ENCODE peak calls at places on chromosomes 16 and 17, in six cellular contexts. One of them, this sample, is unnamed.

GRCh38 chr16:11049396-11050059 is 105.2 kb downstream of the CLEC16A start:
- DNase-seq in A172: peak; percentile 59
- DNase-seq in CD8-positive, alpha-beta T cell: no peak
- DNase-seq in OCI-LY7: no peak
- DNase-seq in stimulated activated CD8-positive, alpha-beta memory T cell treated with anti-CD3 and anti-CD28 coated beads, Interleukin-2, amount 100 ng/mL, for 1 hour: no peak
- DNase-seq in GM23248: no peak
- DNase-seq in this sample: no peak

GRCh38 chr17:50365165-50365564 is 7.8 kb downstream of the MRPL27 start:
- DNase-seq in A172: no peak
- DNase-seq in CD8-positive, alpha-beta T cell: no peak
- DNase-seq in OCI-LY7: no peak
- DNase-seq in stimulated activated CD8-positive, alpha-beta memory T cell treated with anti-CD3 and anti-CD28 coated beads, Interleukin-2, amount 100 ng/mL, for 1 hour: no peak
- DNase-seq in GM23248: no peak
- DNase-seq in this sample: no peak

GRCh38 chr17:71919181-71919580 is 201.6 kb upstream of the SOX9 start:
- DNase-seq in A172: no peak
- DNase-seq in CD8-positive, alpha-beta T cell: no peak
- DNase-seq in OCI-LY7: no peak
- DNase-seq in stimulated activated CD8-positive, alpha-beta memory T cell treated with anti-CD3 and anti-CD28 coated beads, Interleukin-2, amount 100 ng/mL, for 1 hour: no peak
- DNase-seq in GM23248: no peak
- DNase-seq in this sample: no peak

GRCh38 chr17:80871341-80871740 is 120.3 kb upstream of the CHMP6 start:
- DNase-seq in A172: no peak
- DNase-seq in CD8-positive, alpha-beta T cell: no peak
- DNase-seq in OCI-LY7: no peak
- DNase-seq in stimulated activated CD8-positive, alpha-beta memory T cell treated with anti-CD3 and anti-CD28 coated beads, Interleukin-2, amount 100 ng/mL, for 1 hour: no peak
- DNase-seq in GM23248: no peak
- DNase-seq in this sample: no peak

GRCh38 chr16:60031751-60032150 is 1297.6 kb upstream of the GOT2 start:
- DNase-seq in A172: peak; percentile 7
- DNase-seq in CD8-positive, alpha-beta T cell: no peak
- DNase-seq in OCI-LY7: no peak
- DNase-seq in stimulated activated CD8-positive, alpha-beta memory T cell treated with anti-CD3 and anti-CD28 coated beads, Interleukin-2, amount 100 ng/mL, for 1 hour: no peak
- DNase-seq in GM23248: no peak
- DNase-seq in this sample: no peak

GRCh38 chr16:11128211-11129123 is 127.5 kb downstream of the SOCS1 start:
- DNase-seq in A172: no peak
- DNase-seq in CD8-positive, alpha-beta T cell: no peak
- DNase-seq in OCI-LY7: no peak
- DNase-seq in stimulated activated CD8-positive, alpha-beta memory T cell treated with anti-CD3 and anti-CD28 coated beads, Interleukin-2, amount 100 ng/mL, for 1 hour: no peak
- DNase-seq in GM23248: peak; percentile 85
- DNase-seq in this sample: no peak

GRCh38 chr16:35737076-35737475 is 2277.7 kb downstream of the TP53TG3F start:
- DNase-seq in A172: no peak
- DNase-seq in CD8-positive, alpha-beta T cell: no peak
- DNase-seq in OCI-LY7: no peak
- DNase-seq in stimulated activated CD8-positive, alpha-beta memory T cell treated with anti-CD3 and anti-CD28 coated beads, Interleukin-2, amount 100 ng/mL, for 1 hour: no peak
- DNase-seq in GM23248: peak; percentile 1
- DNase-seq in this sample: no peak

GRCh38 chr17:80882926-80883685 is 108.5 kb upstream of the CHMP6 start:
- DNase-seq in A172: no peak
- DNase-seq in CD8-positive, alpha-beta T cell: no peak
- DNase-seq in OCI-LY7: no peak
- DNase-seq in stimulated activated CD8-positive, alpha-beta memory T cell treated with anti-CD3 and anti-CD28 coated beads, Interleukin-2, amount 100 ng/mL, for 1 hour: no peak
- DNase-seq in GM23248: no peak
- DNase-seq in this sample: no peak

GRCh38 chr17:76383645-76384221 is 676 bp upstream of the SPHK1 start:
- DNase-seq in A172: no peak
- DNase-seq in CD8-positive, alpha-beta T cell: peak; percentile 63
- DNase-seq in OCI-LY7: peak; percentile 63
- DNase-seq in stimulated activated CD8-positive, alpha-beta memory T cell treated with anti-CD3 and anti-CD28 coated beads, Interleukin-2, amount 100 ng/mL, for 1 hour: no peak
- DNase-seq in GM23248: peak; percentile 84
- DNase-seq in this sample: peak; percentile 32

GRCh38 chr17:16872836-16873653 is 98.9 kb downstream of the TNFRSF13B start:
- DNase-seq in A172: peak; percentile 44
- DNase-seq in CD8-positive, alpha-beta T cell: peak; percentile 48
- DNase-seq in OCI-LY7: peak; percentile 54
- DNase-seq in stimulated activated CD8-positive, alpha-beta memory T cell treated with anti-CD3 and anti-CD28 coated beads, Interleukin-2, amount 100 ng/mL, for 1 hour: no peak
- DNase-seq in GM23248: peak; percentile 55
- DNase-seq in this sample: no peak

GRCh38 chr16:78894872-78895271 is 705.7 kb downstream of the MAF start:
- DNase-seq in A172: no peak
- DNase-seq in CD8-positive, alpha-beta T cell: no peak
- DNase-seq in OCI-LY7: no peak
- DNase-seq in stimulated activated CD8-positive, alpha-beta memory T cell treated with anti-CD3 and anti-CD28 coated beads, Interleukin-2, amount 100 ng/mL, for 1 hour: peak; percentile 2
- DNase-seq in GM23248: no peak
- DNase-seq in this sample: no peak

GRCh38 chr17:37770631-37771518 is 26.0 kb upstream of the HNF1B start:
- DNase-seq in A172: peak; percentile 70
- DNase-seq in CD8-positive, alpha-beta T cell: no peak
- DNase-seq in OCI-LY7: peak; percentile 6
- DNase-seq in stimulated activated CD8-positive, alpha-beta memory T cell treated with anti-CD3 and anti-CD28 coated beads, Interleukin-2, amount 100 ng/mL, for 1 hour: no peak
- DNase-seq in GM23248: peak; percentile 75
- DNase-seq in this sample: no peak

GRCh38 chr17:32569171-32570080 is 82.6 kb downstream of the CDK5R1 start:
- DNase-seq in A172: peak; percentile 73
- DNase-seq in CD8-positive, alpha-beta T cell: no peak
- DNase-seq in OCI-LY7: no peak
- DNase-seq in stimulated activated CD8-positive, alpha-beta memory T cell treated with anti-CD3 and anti-CD28 coated beads, Interleukin-2, amount 100 ng/mL, for 1 hour: no peak
- DNase-seq in GM23248: peak; percentile 78
- DNase-seq in this sample: no peak

GRCh38 chr17:44842748-44843147 is 4.9 kb upstream of the HIGD1B start:
- DNase-seq in A172: no peak
- DNase-seq in CD8-positive, alpha-beta T cell: no peak
- DNase-seq in OCI-LY7: no peak
- DNase-seq in stimulated activated CD8-positive, alpha-beta memory T cell treated with anti-CD3 and anti-CD28 coated beads, Interleukin-2, amount 100 ng/mL, for 1 hour: no peak
- DNase-seq in GM23248: peak; percentile 23
- DNase-seq in this sample: no peak

GRCh38 chr16:21663889-21664647 is at the start of gene OTOA:
- DNase-seq in A172: no peak
- DNase-seq in CD8-positive, alpha-beta T cell: peak; percentile 63
- DNase-seq in OCI-LY7: no peak
- DNase-seq in stimulated activated CD8-positive, alpha-beta memory T cell treated with anti-CD3 and anti-CD28 coated beads, Interleukin-2, amount 100 ng/mL, for 1 hour: no peak
- DNase-seq in GM23248: peak; percentile 29
- DNase-seq in this sample: peak; percentile 12

GRCh38 chr17:7626307-7626706 is 1.3 kb downstream of the SAT2 start:
- DNase-seq in A172: no peak
- DNase-seq in CD8-positive, alpha-beta T cell: no peak
- DNase-seq in OCI-LY7: no peak
- DNase-seq in stimulated activated CD8-positive, alpha-beta memory T cell treated with anti-CD3 and anti-CD28 coated beads, Interleukin-2, amount 100 ng/mL, for 1 hour: no peak
- DNase-seq in GM23248: no peak
- DNase-seq in this sample: no peak

GRCh38 chr16:58128721-58129096 is 472 bp downstream of the CFAP20 start:
- DNase-seq in A172: peak; percentile 22
- DNase-seq in CD8-positive, alpha-beta T cell: no peak
- DNase-seq in OCI-LY7: peak; percentile 57
- DNase-seq in stimulated activated CD8-positive, alpha-beta memory T cell treated with anti-CD3 and anti-CD28 coated beads, Interleukin-2, amount 100 ng/mL, for 1 hour: no peak
- DNase-seq in GM23248: peak; percentile 39
- DNase-seq in this sample: no peak

GRCh38 chr17:6361733-6362132 is 73.2 kb downstream of the AIPL1 start:
- DNase-seq in A172: peak; percentile 22
- DNase-seq in CD8-positive, alpha-beta T cell: no peak
- DNase-seq in OCI-LY7: peak; percentile 16
- DNase-seq in stimulated activated CD8-positive, alpha-beta memory T cell treated with anti-CD3 and anti-CD28 coated beads, Interleukin-2, amount 100 ng/mL, for 1 hour: no peak
- DNase-seq in GM23248: no peak
- DNase-seq in this sample: no peak

GRCh38 chr17:66964930-66965800 is 658 bp downstream of the CACNG4 start:
- DNase-seq in A172: peak; percentile 42
- DNase-seq in CD8-positive, alpha-beta T cell: no peak
- DNase-seq in OCI-LY7: no peak
- DNase-seq in stimulated activated CD8-positive, alpha-beta memory T cell treated with anti-CD3 and anti-CD28 coated beads, Interleukin-2, amount 100 ng/mL, for 1 hour: no peak
- DNase-seq in GM23248: no peak
- DNase-seq in this sample: no peak

GRCh38 chr17:1997146-1997586 is 28.0 kb downstream of the RTN4RL1 start:
- DNase-seq in A172: peak; percentile 22
- DNase-seq in CD8-positive, alpha-beta T cell: no peak
- DNase-seq in OCI-LY7: no peak
- DNase-seq in stimulated activated CD8-positive, alpha-beta memory T cell treated with anti-CD3 and anti-CD28 coated beads, Interleukin-2, amount 100 ng/mL, for 1 hour: no peak
- DNase-seq in GM23248: no peak
- DNase-seq in this sample: no peak

GRCh38 chr16:11585460-11586374 is 1.0 kb downstream of the LITAF start:
- DNase-seq in A172: no peak
- DNase-seq in CD8-positive, alpha-beta T cell: peak; percentile 64
- DNase-seq in OCI-LY7: peak; percentile 39
- DNase-seq in stimulated activated CD8-positive, alpha-beta memory T cell treated with anti-CD3 and anti-CD28 coated beads, Interleukin-2, amount 100 ng/mL, for 1 hour: no peak
- DNase-seq in GM23248: peak; percentile 60
- DNase-seq in this sample: peak; percentile 17

GRCh38 chr17:77704048-77704815 is 254.3 kb upstream of the TNRC6C start:
- DNase-seq in A172: no peak
- DNase-seq in CD8-positive, alpha-beta T cell: peak; percentile 25
- DNase-seq in OCI-LY7: no peak
- DNase-seq in stimulated activated CD8-positive, alpha-beta memory T cell treated with anti-CD3 and anti-CD28 coated beads, Interleukin-2, amount 100 ng/mL, for 1 hour: no peak
- DNase-seq in GM23248: no peak
- DNase-seq in this sample: no peak

GRCh38 chr16:82748026-82748425 is 121.3 kb downstream of the CDH13 start:
- DNase-seq in A172: peak; percentile 62
- DNase-seq in CD8-positive, alpha-beta T cell: no peak
- DNase-seq in OCI-LY7: no peak
- DNase-seq in stimulated activated CD8-positive, alpha-beta memory T cell treated with anti-CD3 and anti-CD28 coated beads, Interleukin-2, amount 100 ng/mL, for 1 hour: no peak
- DNase-seq in GM23248: peak; percentile 81
- DNase-seq in this sample: no peak

GRCh38 chr16:27239026-27239425 is 29.5 kb downstream of the NSMCE1 start:
- DNase-seq in A172: no peak
- DNase-seq in CD8-positive, alpha-beta T cell: no peak
- DNase-seq in OCI-LY7: no peak
- DNase-seq in stimulated activated CD8-positive, alpha-beta memory T cell treated with anti-CD3 and anti-CD28 coated beads, Interleukin-2, amount 100 ng/mL, for 1 hour: no peak
- DNase-seq in GM23248: no peak
- DNase-seq in this sample: no peak

GRCh38 chr17:16516594-16517018 is 24.6 kb upstream of the LRRC75A start:
- DNase-seq in A172: peak; percentile 83
- DNase-seq in CD8-positive, alpha-beta T cell: no peak
- DNase-seq in OCI-LY7: no peak
- DNase-seq in stimulated activated CD8-positive, alpha-beta memory T cell treated with anti-CD3 and anti-CD28 coated beads, Interleukin-2, amount 100 ng/mL, for 1 hour: no peak
- DNase-seq in GM23248: peak; percentile 75
- DNase-seq in this sample: no peak

GRCh38 chr17:42667088-42667951 is 8.2 kb downstream of the TUBG2 start:
- DNase-seq in A172: peak; percentile 99
- DNase-seq in CD8-positive, alpha-beta T cell: no peak
- DNase-seq in OCI-LY7: no peak
- DNase-seq in stimulated activated CD8-positive, alpha-beta memory T cell treated with anti-CD3 and anti-CD28 coated beads, Interleukin-2, amount 100 ng/mL, for 1 hour: no peak
- DNase-seq in GM23248: peak; percentile 93
- DNase-seq in this sample: no peak

GRCh38 chr17:19507673-19508326 is 25.9 kb upstream of the SLC47A1 start:
- DNase-seq in A172: peak; percentile 92
- DNase-seq in CD8-positive, alpha-beta T cell: peak; percentile 95
- DNase-seq in OCI-LY7: peak; percentile 76
- DNase-seq in stimulated activated CD8-positive, alpha-beta memory T cell treated with anti-CD3 and anti-CD28 coated beads, Interleukin-2, amount 100 ng/mL, for 1 hour: peak; percentile 69
- DNase-seq in GM23248: peak; percentile 95
- DNase-seq in this sample: peak; percentile 84

GRCh38 chr17:29004081-29004692 is 1.6 kb downstream of the SEZ6 start:
- DNase-seq in A172: peak; percentile 41
- DNase-seq in CD8-positive, alpha-beta T cell: no peak
- DNase-seq in OCI-LY7: no peak
- DNase-seq in stimulated activated CD8-positive, alpha-beta memory T cell treated with anti-CD3 and anti-CD28 coated beads, Interleukin-2, amount 100 ng/mL, for 1 hour: no peak
- DNase-seq in GM23248: peak; percentile 56
- DNase-seq in this sample: no peak

GRCh38 chr17:78745407-78746088 is 36.5 kb downstream of the CYTH1 start:
- DNase-seq in A172: peak; percentile 40
- DNase-seq in CD8-positive, alpha-beta T cell: no peak
- DNase-seq in OCI-LY7: peak; percentile 70
- DNase-seq in stimulated activated CD8-positive, alpha-beta memory T cell treated with anti-CD3 and anti-CD28 coated beads, Interleukin-2, amount 100 ng/mL, for 1 hour: no peak
- DNase-seq in GM23248: peak; percentile 67
- DNase-seq in this sample: no peak

GRCh38 chr17:17669081-17669850 is 12.0 kb upstream of the RAI1 start:
- DNase-seq in A172: peak; percentile 27
- DNase-seq in CD8-positive, alpha-beta T cell: no peak
- DNase-seq in OCI-LY7: no peak
- DNase-seq in stimulated activated CD8-positive, alpha-beta memory T cell treated with anti-CD3 and anti-CD28 coated beads, Interleukin-2, amount 100 ng/mL, for 1 hour: no peak
- DNase-seq in GM23248: no peak
- DNase-seq in this sample: no peak

GRCh38 chr16:5862103-5863003 is 764.8 kb upstream of the EEF2KMT start:
- DNase-seq in A172: no peak
- DNase-seq in CD8-positive, alpha-beta T cell: no peak
- DNase-seq in OCI-LY7: no peak
- DNase-seq in stimulated activated CD8-positive, alpha-beta memory T cell treated with anti-CD3 and anti-CD28 coated beads, Interleukin-2, amount 100 ng/mL, for 1 hour: no peak
- DNase-seq in GM23248: no peak
- DNase-seq in this sample: no peak

GRCh38 chr16:50001144-50001543 is 23.9 kb upstream of the CNEP1R1 start:
- DNase-seq in A172: no peak
- DNase-seq in CD8-positive, alpha-beta T cell: no peak
- DNase-seq in OCI-LY7: no peak
- DNase-seq in stimulated activated CD8-positive, alpha-beta memory T cell treated with anti-CD3 and anti-CD28 coated beads, Interleukin-2, amount 100 ng/mL, for 1 hour: no peak
- DNase-seq in GM23248: no peak
- DNase-seq in this sample: no peak

GRCh38 chr17:47205419-47205963 is 3.7 kb upstream of the MYL4 start:
- DNase-seq in A172: no peak
- DNase-seq in CD8-positive, alpha-beta T cell: peak; percentile 67
- DNase-seq in OCI-LY7: peak; percentile 90
- DNase-seq in stimulated activated CD8-positive, alpha-beta memory T cell treated with anti-CD3 and anti-CD28 coated beads, Interleukin-2, amount 100 ng/mL, for 1 hour: peak; percentile 39
- DNase-seq in GM23248: peak; percentile 65
- DNase-seq in this sample: peak; percentile 57

GRCh38 chr16:1548727-1549126 is 15.3 kb downstream of the TMEM204 start:
- DNase-seq in A172: no peak
- DNase-seq in CD8-positive, alpha-beta T cell: no peak
- DNase-seq in OCI-LY7: no peak
- DNase-seq in stimulated activated CD8-positive, alpha-beta memory T cell treated with anti-CD3 and anti-CD28 coated beads, Interleukin-2, amount 100 ng/mL, for 1 hour: no peak
- DNase-seq in GM23248: no peak
- DNase-seq in this sample: no peak

GRCh38 chr16:54957403-54957802 is 26.7 kb downstream of the IRX5 start:
- DNase-seq in A172: peak; percentile 26
- DNase-seq in CD8-positive, alpha-beta T cell: no peak
- DNase-seq in OCI-LY7: peak; percentile 70
- DNase-seq in stimulated activated CD8-positive, alpha-beta memory T cell treated with anti-CD3 and anti-CD28 coated beads, Interleukin-2, amount 100 ng/mL, for 1 hour: no peak
- DNase-seq in GM23248: peak; percentile 35
- DNase-seq in this sample: no peak

GRCh38 chr16:17129971-17130370 is 340.8 kb downstream of the XYLT1 start:
- DNase-seq in A172: no peak
- DNase-seq in CD8-positive, alpha-beta T cell: no peak
- DNase-seq in OCI-LY7: no peak
- DNase-seq in stimulated activated CD8-positive, alpha-beta memory T cell treated with anti-CD3 and anti-CD28 coated beads, Interleukin-2, amount 100 ng/mL, for 1 hour: no peak
- DNase-seq in GM23248: no peak
- DNase-seq in this sample: no peak

GRCh38 chr16:21222495-21223337 is 10.8 kb upstream of the ANKS4B start:
- DNase-seq in A172: no peak
- DNase-seq in CD8-positive, alpha-beta T cell: no peak
- DNase-seq in OCI-LY7: no peak
- DNase-seq in stimulated activated CD8-positive, alpha-beta memory T cell treated with anti-CD3 and anti-CD28 coated beads, Interleukin-2, amount 100 ng/mL, for 1 hour: no peak
- DNase-seq in GM23248: no peak
- DNase-seq in this sample: no peak